ENCODE peak calls at places on chromosomes 4 and X, in four cellular contexts. One of them, this sample, is unnamed.

GRCh38 chr4:159900562-159900961 is 797.7 kb downstream of the RAPGEF2 start:
- DNase-seq in HepG2: no peak
- DNase-seq in WTC11: no peak
- DNase-seq in SK-N-SH: no peak
- DNase-seq in this sample: no peak

GRCh38 chrX:32597777-32598176 is 613.6 kb downstream of the DMD start:
- DNase-seq in WTC11: no peak
- DNase-seq in HepG2: no peak
- DNase-seq in SK-N-SH: no peak
- DNase-seq in this sample: no peak

GRCh38 chrX:123732679-123733363 is at the start of gene THOC2:
- DNase-seq in WTC11: peak; percentile 52
- DNase-seq in SK-N-SH: peak; percentile 86
- DNase-seq in HepG2: peak; percentile 73
- DNase-seq in this sample: peak; percentile 80

GRCh38 chr4:145216532-145216931 is 36.1 kb upstream of the OTUD4 start:
- DNase-seq in WTC11: no peak
- DNase-seq in SK-N-SH: peak; percentile 13
- DNase-seq in HepG2: no peak
- DNase-seq in this sample: no peak

GRCh38 chr4:69060651-69061308 is 35.5 kb upstream of the UGT2B7 start:
- DNase-seq in SK-N-SH: no peak
- DNase-seq in WTC11: no peak
- DNase-seq in HepG2: no peak
- DNase-seq in this sample: no peak

GRCh38 chr4:102554482-102554881 is 53.3 kb downstream of the NFKB1 start:
- DNase-seq in WTC11: peak; percentile 11
- DNase-seq in SK-N-SH: no peak
- DNase-seq in HepG2: no peak
- DNase-seq in this sample: no peak

GRCh38 chr4:153154010-153154975 is 50.0 kb upstream of the TRIM2 start:
- DNase-seq in SK-N-SH: peak; percentile 54
- DNase-seq in HepG2: no peak
- DNase-seq in WTC11: no peak
- DNase-seq in this sample: no peak

GRCh38 chrX:106177106-106177981 is 9.2 kb downstream of the PWWP3B start:
- DNase-seq in SK-N-SH: no peak
- DNase-seq in WTC11: peak; percentile 81
- DNase-seq in HepG2: no peak
- DNase-seq in this sample: no peak

GRCh38 chr4:166274775-166275174 is 401.7 kb downstream of the TLL1 start:
- DNase-seq in WTC11: no peak
- DNase-seq in SK-N-SH: no peak
- DNase-seq in HepG2: no peak
- DNase-seq in this sample: no peak

GRCh38 chr4:70634482-70634881 is 5.9 kb downstream of the ENAM start:
- DNase-seq in HepG2: no peak
- DNase-seq in SK-N-SH: no peak
- DNase-seq in WTC11: no peak
- DNase-seq in this sample: no peak

GRCh38 chrX:1727531-1728027 is 112.7 kb downstream of the ASMT start:
- DNase-seq in SK-N-SH: no peak
- DNase-seq in HepG2: peak; percentile 7
- DNase-seq in WTC11: peak; percentile 50
- DNase-seq in this sample: no peak

GRCh38 chr4:64407000-64407399 is 2.2 kb downstream of the TECRL start:
- DNase-seq in SK-N-SH: no peak
- DNase-seq in WTC11: no peak
- DNase-seq in HepG2: no peak
- DNase-seq in this sample: no peak

GRCh38 chrX:96685205-96686099 is 810 bp downstream of the DIAPH2 start:
- DNase-seq in WTC11: peak; percentile 12
- DNase-seq in SK-N-SH: peak; percentile 39
- DNase-seq in HepG2: peak; percentile 7
- DNase-seq in this sample: no peak

GRCh38 chr4:103498161-103499070 is 221.4 kb downstream of the TACR3 start:
- DNase-seq in HepG2: no peak
- DNase-seq in WTC11: no peak
- DNase-seq in SK-N-SH: no peak
- DNase-seq in this sample: no peak

GRCh38 chr4:127782275-127783025 is at the start of gene HSPA4L:
- DNase-seq in HepG2: peak; percentile 68
- DNase-seq in SK-N-SH: no peak
- DNase-seq in WTC11: peak; percentile 43
- DNase-seq in this sample: no peak

GRCh38 chr4:164945146-164945545 is 32.3 kb downstream of the TRIM61 start:
- DNase-seq in WTC11: no peak
- DNase-seq in SK-N-SH: no peak
- DNase-seq in HepG2: no peak
- DNase-seq in this sample: no peak

GRCh38 chrX:65406532-65406931 is 128.1 kb downstream of the LAS1L start:
- DNase-seq in SK-N-SH: no peak
- DNase-seq in HepG2: no peak
- DNase-seq in WTC11: peak; percentile 29
- DNase-seq in this sample: no peak

DNA sequence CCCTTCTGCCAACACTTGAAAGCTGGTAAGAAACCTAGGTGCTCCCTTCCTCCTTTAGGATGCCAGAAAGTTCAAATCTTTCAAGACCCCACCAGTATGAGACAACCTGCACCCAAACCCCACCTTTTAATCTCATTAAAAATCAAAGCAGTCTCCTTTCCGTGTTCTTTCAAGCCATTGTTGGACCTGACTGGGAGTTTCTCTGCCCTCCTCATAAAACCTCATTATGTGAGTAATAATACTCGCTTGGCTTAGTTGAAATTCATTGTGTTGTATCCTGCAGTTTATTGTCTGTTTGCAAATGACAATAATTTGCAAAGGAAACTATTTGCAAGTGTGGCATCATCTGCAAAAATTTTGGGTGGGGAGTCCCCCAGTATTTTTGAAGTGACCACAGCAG is 133.2 kb upstream of the VEGFC start:
- DNase-seq in WTC11: no peak
- DNase-seq in SK-N-SH: no peak
- DNase-seq in HepG2: no peak
- DNase-seq in this sample: no peak
- TF ChIP-seq FOXJ3 in WTC11: no peak
- TF ChIP-seq FOXJ3 in SK-N-SH: no peak
- TF ChIP-seq FOXJ3 in HepG2: no peak
- TF ChIP-seq FOXJ3 in this sample: no peak

GRCh38 chrX:40465735-40466551 is 114.8 kb upstream of the ATP6AP2 start:
- DNase-seq in WTC11: no peak
- DNase-seq in HepG2: no peak
- DNase-seq in SK-N-SH: no peak
- DNase-seq in this sample: peak; percentile 31
- TF ChIP-seq FOXJ3 in WTC11: no peak
- TF ChIP-seq FOXJ3 in HepG2: no peak
- TF ChIP-seq FOXJ3 in SK-N-SH: no peak
- TF ChIP-seq FOXJ3 in this sample: no peak

DNA sequence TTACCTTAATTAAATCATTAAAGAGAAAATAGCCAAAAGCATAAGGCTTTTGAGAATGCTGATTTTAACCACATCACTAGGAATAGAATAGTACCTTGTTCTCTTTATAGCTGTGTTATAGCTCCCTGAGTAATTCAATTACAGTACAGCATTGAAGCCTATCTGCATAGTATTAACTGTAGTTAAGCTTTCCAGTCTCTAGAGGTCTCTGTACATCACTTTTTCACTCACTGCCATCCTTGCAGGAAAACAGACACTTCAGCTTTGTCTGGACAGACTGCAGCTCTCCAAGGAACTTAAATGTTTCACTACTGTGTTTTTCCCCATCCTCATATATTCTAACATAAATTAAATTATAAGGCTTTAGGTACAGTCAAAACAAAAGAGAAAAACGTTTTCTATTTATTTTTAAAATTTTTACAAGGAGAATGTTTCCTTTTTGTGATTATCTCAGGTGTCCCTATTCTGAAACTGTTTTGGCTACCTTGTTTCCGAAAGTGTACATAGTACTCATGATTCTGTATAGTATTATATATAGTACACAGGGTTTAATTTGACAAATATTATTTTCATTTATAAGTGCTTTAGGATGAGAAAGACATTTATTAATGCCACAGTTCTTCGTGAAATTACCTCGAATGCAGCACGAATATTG is 407.9 kb downstream of the PCDH18 start:
- DNase-seq in WTC11: no peak
- DNase-seq in HepG2: peak; percentile 17
- DNase-seq in SK-N-SH: peak; percentile 42
- DNase-seq in this sample: no peak
- TF ChIP-seq FOXJ3 in WTC11: no peak
- TF ChIP-seq FOXJ3 in HepG2: no peak
- TF ChIP-seq FOXJ3 in SK-N-SH: no peak
- TF ChIP-seq FOXJ3 in this sample: no peak

GRCh38 chr4:26238426-26238781 is 82.4 kb upstream of the RBPJ start:
- DNase-seq in WTC11: no peak
- DNase-seq in SK-N-SH: no peak
- DNase-seq in HepG2: peak; percentile 55
- DNase-seq in this sample: no peak

GRCh38 chr4:26242451-26242850 is 78.4 kb upstream of the RBPJ start:
- DNase-seq in WTC11: no peak
- DNase-seq in SK-N-SH: no peak
- DNase-seq in HepG2: no peak
- DNase-seq in this sample: no peak

GRCh38 chr4:26238782-26239647 is 81.8 kb upstream of the RBPJ start:
- DNase-seq in SK-N-SH: no peak
- DNase-seq in HepG2: peak; percentile 8
- DNase-seq in WTC11: no peak
- DNase-seq in this sample: no peak

GRCh38 chr4:26237916-26238315 is 82.9 kb upstream of the RBPJ start:
- DNase-seq in WTC11: no peak
- DNase-seq in HepG2: no peak
- DNase-seq in SK-N-SH: no peak
- DNase-seq in this sample: no peak

GRCh38 chr4:26239796-26240195 is 81.0 kb upstream of the RBPJ start:
- DNase-seq in WTC11: no peak
- DNase-seq in SK-N-SH: no peak
- DNase-seq in HepG2: no peak
- DNase-seq in this sample: no peak
- TF ChIP-seq FOXJ3 in WTC11: no peak
- TF ChIP-seq FOXJ3 in SK-N-SH: no peak
- TF ChIP-seq FOXJ3 in HepG2: no peak
- TF ChIP-seq FOXJ3 in this sample: no peak

DNA sequence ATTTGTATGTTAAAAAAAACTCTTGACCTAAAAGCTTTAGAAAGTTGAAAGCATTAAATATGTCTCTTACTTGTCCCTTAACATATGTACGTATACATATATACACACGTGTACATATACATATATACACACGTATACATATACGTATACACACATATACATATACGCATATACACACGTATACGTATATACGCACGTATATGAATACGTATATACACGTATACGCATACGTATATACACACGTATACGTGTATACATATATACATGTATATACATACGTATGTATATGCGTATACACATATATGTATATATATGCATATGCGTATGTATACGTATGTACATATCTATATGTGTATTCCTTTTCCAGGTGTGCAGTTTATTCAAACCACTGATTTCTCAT is 3.8 kb downstream of the KDM6A start:
- DNase-seq in HepG2: no peak
- DNase-seq in WTC11: no peak
- DNase-seq in SK-N-SH: no peak
- DNase-seq in this sample: no peak
- TF ChIP-seq FOXJ3 in HepG2: no peak
- TF ChIP-seq FOXJ3 in WTC11: no peak
- TF ChIP-seq FOXJ3 in SK-N-SH: no peak
- TF ChIP-seq FOXJ3 in this sample: no peak

GRCh38 chr4:119206178-119206577 is 6.3 kb upstream of the USP53 start:
- DNase-seq in HepG2: no peak
- DNase-seq in WTC11: no peak
- DNase-seq in SK-N-SH: no peak
- DNase-seq in this sample: no peak
- TF ChIP-seq FOXJ3 in HepG2: no peak
- TF ChIP-seq FOXJ3 in WTC11: no peak
- TF ChIP-seq FOXJ3 in SK-N-SH: no peak
- TF ChIP-seq FOXJ3 in this sample: no peak

GRCh38 chr4:133865606-133866327 is 335.8 kb downstream of the PABPC4L start:
- DNase-seq in HepG2: peak; percentile 6
- DNase-seq in WTC11: no peak
- DNase-seq in SK-N-SH: no peak
- DNase-seq in this sample: peak; percentile 4
- TF ChIP-seq FOXJ3 in HepG2: no peak
- TF ChIP-seq FOXJ3 in WTC11: no peak
- TF ChIP-seq FOXJ3 in SK-N-SH: no peak
- TF ChIP-seq FOXJ3 in this sample: no peak

GRCh38 chr4:147963839-147964238 is 232.0 kb downstream of the ARHGAP10 start:
- DNase-seq in WTC11: no peak
- DNase-seq in HepG2: no peak
- DNase-seq in SK-N-SH: no peak
- DNase-seq in this sample: no peak
- TF ChIP-seq FOXJ3 in WTC11: no peak
- TF ChIP-seq FOXJ3 in HepG2: no peak
- TF ChIP-seq FOXJ3 in SK-N-SH: no peak
- TF ChIP-seq FOXJ3 in this sample: no peak